ENCODE peak calls at places on chromosome 10, in ten cellular contexts. I, J, E, L, S, W, V, Q, O and H are unnamed samples.

GRCh38 chr10:6220418-6221191 is 17.9 kb downstream of the PFKFB3 start:
- DNase-seq in I (no peak), J (no peak), E (no peak), L (no peak), S (no peak), W (no peak), V (no peak), Q (no peak), O (no peak), H (no peak)

GRCh38 chr10:101007915-101008822 is 8.6 kb downstream of the LZTS2 start:
- DNase-seq in I (no peak), J (no peak), E (no peak), L (no peak), S (no peak), W (no peak), V (no peak), Q (no peak), O (no peak), H (no peak)

GRCh38 chr10:86207226-86207625 is 159.4 kb downstream of the GRID1 start:
- DNase-seq in I (no peak), J (no peak), E (no peak), L (no peak), S (no peak), W (no peak), V (no peak), Q (no peak), O (no peak), H (no peak)

GRCh38 chr10:26410356-26410755 is 27.8 kb upstream of the APBB1IP start:
- DNase-seq in I (no peak), J (no peak), E (no peak), L (no peak), S (no peak), W (no peak), V (no peak), Q (no peak), O (no peak), H (no peak)

GRCh38 chr10:25175527-25176420 is 973 bp downstream of the GPR158 start:
- DNase-seq in I (no peak), J (no peak), E (no peak), L (no peak), S (peak), W (no peak), V (peak), Q (no peak), O (no peak), H (peak)

GRCh38 chr10:127243490-127244272 is 47.3 kb upstream of the INSYN2A start:
- DNase-seq in I (peak), J (no peak), E (no peak), L (no peak), S (peak), W (peak), V (peak), Q (peak), O (no peak), H (peak)

GRCh38 chr10:42690449-42691360 is 52.3 kb upstream of the ZNF33B start:
- DNase-seq in I (peak), J (no peak), E (no peak), L (no peak), S (peak), W (peak), V (no peak), Q (no peak), O (no peak), H (no peak)

GRCh38 chr10:125083576-125083920 is 76.8 kb downstream of the CTBP2 start:
- DNase-seq in I (no peak), J (no peak), E (no peak), L (no peak), S (no peak), W (peak), V (no peak), Q (no peak), O (no peak), H (no peak)

GRCh38 chr10:60629332-60629731 is 148.9 kb upstream of the CDK1 start:
- DNase-seq in I (no peak), J (no peak), E (no peak), L (no peak), S (peak), W (no peak), V (no peak), Q (no peak), O (no peak), H (no peak)

GRCh38 chr10:88557659-88558058 is 25.5 kb downstream of the RNLS start:
- DNase-seq in I (no peak), J (no peak), E (no peak), L (no peak), S (no peak), W (no peak), V (no peak), Q (peak), O (no peak), H (peak)

GRCh38 chr10:14146005-14146404 is 184.7 kb downstream of the FRMD4A start:
- DNase-seq in I (no peak), J (no peak), E (no peak), L (no peak), S (no peak), W (no peak), V (no peak), Q (peak), O (no peak), H (peak)

GRCh38 chr10:75613685-75614587 is 182.5 kb downstream of the LRMDA start:
- DNase-seq in I (no peak), J (no peak), E (no peak), L (no peak), S (no peak), W (no peak), V (no peak), Q (no peak), O (peak), H (peak)

GRCh38 chr10:663844-664243 is 25.6 kb downstream of the DIP2C start:
- DNase-seq in I (no peak), J (no peak), E (no peak), L (no peak), S (no peak), W (no peak), V (peak), Q (no peak), O (no peak), H (no peak)

GRCh38 chr10:16941865-16942264 is 124.6 kb upstream of the RSU1 start:
- DNase-seq in I (no peak), J (no peak), E (no peak), L (no peak), S (no peak), W (no peak), V (no peak), Q (peak), O (no peak), H (no peak)

GRCh38 chr10:118045842-118046490 is 775 bp downstream of the RAB11FIP2 start:
- DNase-seq in I (peak), J (peak), E (peak), L (no peak), S (peak), W (peak), V (peak), Q (peak), O (peak), H (peak)

GRCh38 chr10:70602665-70603438 is at the start of gene PRF1:
- DNase-seq in I (peak), J (no peak), E (no peak), L (no peak), S (no peak), W (no peak), V (peak), Q (no peak), O (no peak), H (no peak)

GRCh38 chr10:25039531-25039930 is 23.1 kb downstream of the THNSL1 start:
- DNase-seq in I (no peak), J (no peak), E (no peak), L (no peak), S (no peak), W (no peak), V (no peak), Q (no peak), O (no peak), H (no peak)

GRCh38 chr10:117968354-117969182 is 78.2 kb downstream of the RAB11FIP2 start:
- DNase-seq in I (no peak), J (no peak), E (no peak), L (no peak), S (no peak), W (no peak), V (no peak), Q (no peak), O (no peak), H (no peak)

GRCh38 chr10:47058961-47059391 is 147.7 kb downstream of the PTPN20 start:
- DNase-seq in I (no peak), J (no peak), E (peak), L (no peak), S (no peak), W (no peak), V (no peak), Q (no peak), O (no peak), H (no peak)

GRCh38 chr10:124010563-124011131 is 82.8 kb downstream of the CHST15 start:
- DNase-seq in I (no peak), J (peak), E (no peak), L (no peak), S (peak), W (no peak), V (peak), Q (peak), O (no peak), H (peak)

GRCh38 chr10:84329986-84330651 is 1.7 kb downstream of the CCSER2 start:
- DNase-seq in I (no peak), J (no peak), E (no peak), L (no peak), S (no peak), W (no peak), V (no peak), Q (no peak), O (peak), H (no peak)
- H3K4me3 ChIP-seq in I (no peak), J (peak), E (peak), L (peak), S (peak), W (no peak), V (no peak), Q (no peak), O (peak), H (peak)

GRCh38 chr10:111515706-111516105 is 438.9 kb downstream of the ADRA2A start:
- DNase-seq in I (no peak), J (no peak), E (no peak), L (no peak), S (no peak), W (no peak), V (no peak), Q (no peak), O (no peak), H (no peak)

GRCh38 chr10:111506266-111507034 is 429.6 kb downstream of the ADRA2A start:
- DNase-seq in I (no peak), J (no peak), E (no peak), L (no peak), S (peak), W (no peak), V (no peak), Q (no peak), O (no peak), H (no peak)

GRCh38 chr10:111516144-111516543 is 439.3 kb downstream of the ADRA2A start:
- DNase-seq in I (no peak), J (no peak), E (no peak), L (no peak), S (no peak), W (no peak), V (no peak), Q (no peak), O (peak), H (no peak)

GRCh38 chr10:111515264-111515663 is 438.4 kb downstream of the ADRA2A start:
- DNase-seq in I (no peak), J (no peak), E (no peak), L (no peak), S (no peak), W (no peak), V (no peak), Q (no peak), O (no peak), H (no peak)

DNA sequence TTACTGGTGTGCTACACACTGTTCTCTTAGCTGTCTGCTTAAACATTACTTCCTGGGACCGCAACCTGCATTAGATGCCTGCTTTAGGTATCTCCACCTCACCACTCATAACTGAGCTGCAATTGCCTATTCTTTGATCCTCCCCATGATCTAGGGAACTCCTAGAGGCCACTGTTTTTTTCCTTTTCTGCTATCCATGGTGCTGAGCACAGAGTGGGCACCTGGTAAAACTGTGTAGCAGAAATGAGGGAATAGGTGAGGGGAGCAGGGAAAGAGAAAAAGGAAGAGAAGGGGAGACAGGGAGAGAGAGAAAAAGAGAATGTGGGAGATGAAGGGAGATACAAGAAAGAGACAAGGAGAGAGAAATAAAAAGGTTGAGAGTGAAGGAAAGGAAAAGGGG is 434.9 kb downstream of the ADRA2A start:
- DNase-seq in I (no peak), J (no peak), E (no peak), L (no peak), S (peak), W (no peak), V (no peak), Q (no peak), O (no peak), H (peak)
- TF ChIP-seq CTCF in I (no peak), J (no peak), E (no peak), L (no peak), S (no peak), W (no peak), V (no peak), Q (no peak), O (no peak), H (no peak)

DNA sequence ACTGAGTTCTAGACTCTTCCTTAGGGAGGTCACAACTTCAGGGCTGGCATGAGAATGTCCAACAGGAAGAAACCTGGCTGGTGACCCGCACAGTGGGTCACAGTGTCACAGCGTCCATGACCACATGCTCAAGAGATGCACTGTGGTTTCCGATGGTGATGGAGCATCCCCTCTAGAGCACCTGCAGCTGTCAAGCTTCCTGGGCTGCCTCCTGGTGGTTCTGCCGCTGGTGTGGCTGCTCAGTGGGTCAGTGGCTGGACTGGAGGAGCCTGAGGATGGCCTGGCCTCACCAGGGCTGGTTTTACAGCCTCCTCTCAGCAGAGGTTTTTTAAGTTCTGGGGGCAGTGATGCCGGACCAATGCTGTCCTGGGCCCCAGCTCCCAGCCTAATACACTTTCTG is 149.3 kb downstream of the SH3PXD2A start:
- DNase-seq in I (no peak), J (no peak), E (no peak), L (no peak), S (no peak), W (no peak), V (no peak), Q (no peak), O (peak), H (no peak)
- H3K4me3 ChIP-seq in I (no peak), J (no peak), E (no peak), L (no peak), S (no peak), W (no peak), V (no peak), Q (no peak), O (no peak), H (no peak)

DNA sequence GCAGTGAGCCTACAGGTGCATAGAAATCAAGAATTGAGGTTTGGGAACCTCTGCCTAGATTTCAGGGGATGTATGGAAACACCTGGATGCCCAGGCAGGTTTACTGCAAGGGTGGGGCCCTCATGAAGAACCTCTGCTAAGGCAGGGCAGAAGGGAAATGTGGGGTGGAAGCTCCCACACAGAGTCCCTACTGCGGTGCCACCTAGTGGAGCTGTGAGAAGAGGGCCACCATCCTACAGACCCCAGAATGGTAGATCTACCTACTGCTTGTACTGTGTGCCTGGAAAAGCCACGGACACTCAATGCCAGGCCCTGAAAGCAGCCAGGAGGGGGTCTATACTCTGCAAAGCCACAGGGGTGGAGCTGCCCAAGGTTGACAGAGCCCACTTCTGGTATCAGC is 533.5 kb downstream of the GPAM start:
- DNase-seq in I (peak), J (no peak), E (no peak), L (no peak), S (peak), W (no peak), V (peak), Q (no peak), O (no peak), H (no peak)
- TF ChIP-seq CTCF in I (peak), J (no peak), E (no peak), L (no peak), S (peak), W (no peak), V (peak), Q (no peak), O (peak), H (no peak)

GRCh38 chr10:122373713-122374112 is 795 bp upstream of the PLEKHA1 start:
- DNase-seq in I (no peak), J (no peak), E (no peak), L (no peak), S (peak), W (peak), V (no peak), Q (peak), O (no peak), H (peak)
- H3K4me3 ChIP-seq in I (peak), J (peak), E (peak), L (peak), S (peak), W (peak), V (peak), Q (peak), O (peak), H (peak)

GRCh38 chr10:83917519-83918506 is 221.5 kb upstream of the GHITM start:
- DNase-seq in I (peak), J (no peak), E (no peak), L (peak), S (peak), W (peak), V (no peak), Q (peak), O (peak), H (peak)
- TF ChIP-seq CTCF in I (peak), J (no peak), E (no peak), L (peak), S (peak), W (no peak), V (peak), Q (peak), O (peak), H (peak)